ENCODE peak calls at places on chromosomes 13 and 19, in seven cellular contexts. One of them, this sample, is unnamed.

GRCh38 chr13:112119192-112120030 is 52.5 kb downstream of the SOX1 start:
- DNase-seq in H1: no peak
- DNase-seq in HCT116: no peak
- DNase-seq in GM12878: no peak
- DNase-seq in SK-N-SH: no peak
- DNase-seq in K562: no peak
- DNase-seq in HepG2: no peak
- DNase-seq in this sample: no peak

GRCh38 chr19:54211214-54211613 is 10.6 kb downstream of the RPS9 start:
- DNase-seq in H1: no peak
- DNase-seq in HCT116: no peak
- DNase-seq in GM12878: no peak
- DNase-seq in SK-N-SH: peak
- DNase-seq in K562: no peak
- DNase-seq in HepG2: no peak
- DNase-seq in this sample: no peak

GRCh38 chr19:5170329-5170745 is 170.3 kb downstream of the PTPRS start:
- DNase-seq in H1: no peak
- DNase-seq in HCT116: no peak
- DNase-seq in GM12878: no peak
- DNase-seq in SK-N-SH: peak
- DNase-seq in K562: peak
- DNase-seq in HepG2: no peak
- DNase-seq in this sample: no peak

GRCh38 chr19:4803736-4804695 is 12.5 kb downstream of the FEM1A start:
- DNase-seq in H1: peak
- DNase-seq in HCT116: peak
- DNase-seq in GM12878: no peak
- DNase-seq in SK-N-SH: peak
- DNase-seq in K562: peak
- DNase-seq in HepG2: peak
- DNase-seq in this sample: no peak

GRCh38 chr13:111639994-111640393 is 319.6 kb downstream of the TEX29 start:
- DNase-seq in H1: no peak
- DNase-seq in HCT116: no peak
- DNase-seq in GM12878: no peak
- DNase-seq in SK-N-SH: no peak
- DNase-seq in K562: no peak
- DNase-seq in HepG2: no peak
- DNase-seq in this sample: no peak

GRCh38 chr13:48583859-48584311 is 51.0 kb upstream of the RCBTB2 start:
- DNase-seq in H1: no peak
- DNase-seq in HCT116: no peak
- DNase-seq in GM12878: no peak
- DNase-seq in SK-N-SH: no peak
- DNase-seq in K562: no peak
- DNase-seq in HepG2: peak
- DNase-seq in this sample: no peak

GRCh38 chr13:101520672-101521071 is 68.2 kb downstream of the ITGBL1 start:
- DNase-seq in H1: no peak
- DNase-seq in HCT116: no peak
- DNase-seq in GM12878: no peak
- DNase-seq in SK-N-SH: no peak
- DNase-seq in K562: no peak
- DNase-seq in HepG2: no peak
- DNase-seq in this sample: no peak

GRCh38 chr13:40438999-40439797 is 227.2 kb downstream of the FOXO1 start:
- DNase-seq in H1: no peak
- DNase-seq in HCT116: no peak
- DNase-seq in GM12878: no peak
- DNase-seq in SK-N-SH: no peak
- DNase-seq in K562: no peak
- DNase-seq in HepG2: no peak
- DNase-seq in this sample: peak

GRCh38 chr19:35348909-35349611 is 1.4 kb downstream of the FFAR1 start:
- DNase-seq in H1: no peak
- DNase-seq in HCT116: no peak
- DNase-seq in GM12878: no peak
- DNase-seq in SK-N-SH: no peak
- DNase-seq in K562: no peak
- DNase-seq in HepG2: no peak
- DNase-seq in this sample: no peak

GRCh38 chr19:52270266-52270885 is 989 bp downstream of the ZNF766 start:
- DNase-seq in H1: no peak
- DNase-seq in HCT116: no peak
- DNase-seq in GM12878: no peak
- DNase-seq in SK-N-SH: peak
- DNase-seq in K562: peak
- DNase-seq in HepG2: no peak
- DNase-seq in this sample: no peak

GRCh38 chr19:31470952-31471351 is 121.7 kb upstream of the TSHZ3 start:
- DNase-seq in H1: no peak
- DNase-seq in HCT116: no peak
- DNase-seq in GM12878: no peak
- DNase-seq in SK-N-SH: no peak
- DNase-seq in K562: no peak
- DNase-seq in HepG2: no peak
- DNase-seq in this sample: no peak

GRCh38 chr13:110634558-110634957 is 19.2 kb downstream of the NAXD start:
- DNase-seq in H1: no peak
- DNase-seq in HCT116: peak
- DNase-seq in GM12878: no peak
- DNase-seq in SK-N-SH: no peak
- DNase-seq in K562: no peak
- DNase-seq in HepG2: no peak
- DNase-seq in this sample: no peak

GRCh38 chr13:25111557-25111956 is 15.6 kb downstream of the PABPC3 start:
- DNase-seq in H1: no peak
- DNase-seq in HCT116: no peak
- DNase-seq in GM12878: no peak
- DNase-seq in SK-N-SH: no peak
- DNase-seq in K562: no peak
- DNase-seq in HepG2: no peak
- DNase-seq in this sample: no peak

GRCh38 chr19:6087074-6087506 is 23.2 kb downstream of the RFX2 start:
- DNase-seq in H1: no peak
- DNase-seq in HCT116: no peak
- DNase-seq in GM12878: peak
- DNase-seq in SK-N-SH: peak
- DNase-seq in K562: peak
- DNase-seq in HepG2: peak
- DNase-seq in this sample: no peak

GRCh38 chr19:31258211-31259052 is 90.8 kb downstream of the TSHZ3 start:
- DNase-seq in H1: no peak
- DNase-seq in HCT116: no peak
- DNase-seq in GM12878: no peak
- DNase-seq in SK-N-SH: peak
- DNase-seq in K562: no peak
- DNase-seq in HepG2: no peak
- DNase-seq in this sample: no peak

GRCh38 chr19:40599331-40600085 is 1.7 kb upstream of the LTBP4 start:
- DNase-seq in H1: no peak
- DNase-seq in HCT116: no peak
- DNase-seq in GM12878: no peak
- DNase-seq in SK-N-SH: no peak
- DNase-seq in K562: no peak
- DNase-seq in HepG2: no peak
- DNase-seq in this sample: no peak

GRCh38 chr13:97226788-97227627 is 4.9 kb downstream of the MBNL2 start:
- DNase-seq in H1: no peak
- DNase-seq in HCT116: no peak
- DNase-seq in GM12878: no peak
- DNase-seq in SK-N-SH: no peak
- DNase-seq in K562: peak
- DNase-seq in HepG2: no peak
- DNase-seq in this sample: peak

GRCh38 chr13:30158774-30159445 is 148.4 kb downstream of the KATNAL1 start:
- DNase-seq in H1: no peak
- DNase-seq in HCT116: no peak
- DNase-seq in GM12878: no peak
- DNase-seq in SK-N-SH: no peak
- DNase-seq in K562: no peak
- DNase-seq in HepG2: no peak
- DNase-seq in this sample: peak

GRCh38 chr19:2048104-2048958 is 2.7 kb downstream of the MKNK2 start:
- DNase-seq in H1: no peak
- DNase-seq in HCT116: no peak
- DNase-seq in GM12878: no peak
- DNase-seq in SK-N-SH: no peak
- DNase-seq in K562: peak
- DNase-seq in HepG2: no peak
- DNase-seq in this sample: no peak

GRCh38 chr13:94858856-94859811 is 146.8 kb upstream of the SOX21 start:
- DNase-seq in H1: no peak
- DNase-seq in HCT116: no peak
- DNase-seq in GM12878: no peak
- DNase-seq in SK-N-SH: no peak
- DNase-seq in K562: no peak
- DNase-seq in HepG2: no peak
- DNase-seq in this sample: no peak

GRCh38 chr13:27791146-27791900 is 960 bp upstream of the GSX1 start:
- DNase-seq in H1: no peak
- DNase-seq in HCT116: no peak
- DNase-seq in GM12878: no peak
- DNase-seq in SK-N-SH: no peak
- DNase-seq in K562: no peak
- DNase-seq in HepG2: no peak
- DNase-seq in this sample: no peak

DNA sequence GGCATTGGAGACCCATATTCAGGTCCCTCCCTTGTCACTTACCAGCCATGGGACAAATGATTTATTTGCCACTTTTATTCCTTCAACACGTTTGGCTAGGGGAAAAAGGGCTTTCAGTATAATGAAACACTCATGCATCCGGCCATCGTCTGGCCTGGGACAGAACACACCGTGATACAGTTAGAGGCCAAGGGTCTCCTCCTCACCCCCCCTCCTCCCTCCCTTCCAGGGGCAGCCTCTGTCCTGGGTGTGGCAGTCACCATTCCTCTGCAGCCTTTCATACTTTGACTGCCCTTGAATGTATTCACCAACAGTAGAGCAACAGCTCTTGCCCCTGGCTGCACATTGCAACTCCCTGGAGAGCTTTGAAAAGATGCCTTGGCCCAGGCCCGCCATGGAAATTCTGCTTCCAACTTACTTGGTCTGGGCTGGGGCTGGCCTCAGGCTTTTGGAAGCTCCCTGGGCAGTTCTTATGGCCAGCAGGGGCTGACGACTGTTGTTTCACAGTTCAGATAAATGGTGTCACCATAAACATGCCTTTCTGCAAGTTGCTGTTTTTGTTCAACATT is 3.0 kb downstream of the PAK4 start:
- DNase-seq in H1: no peak
- DNase-seq in HCT116: no peak
- DNase-seq in GM12878: no peak
- DNase-seq in SK-N-SH: no peak
- DNase-seq in K562: peak
- DNase-seq in HepG2: no peak
- DNase-seq in this sample: no peak
- TF ChIP-seq JUND in H1: no peak
- TF ChIP-seq JUND in HCT116: no peak
- TF ChIP-seq JUND in GM12878: no peak
- TF ChIP-seq JUND in SK-N-SH: no peak
- TF ChIP-seq JUND in K562: no peak
- TF ChIP-seq JUND in HepG2: no peak
- TF ChIP-seq JUND in this sample: no peak

GRCh38 chr19:38135150-38135998 is 88.6 kb downstream of the DPF1 start:
- DNase-seq in H1: no peak
- DNase-seq in HCT116: no peak
- DNase-seq in GM12878: no peak
- DNase-seq in SK-N-SH: no peak
- DNase-seq in K562: no peak
- DNase-seq in HepG2: no peak
- DNase-seq in this sample: no peak
- TF ChIP-seq JUND in H1: no peak
- TF ChIP-seq JUND in HCT116: no peak
- TF ChIP-seq JUND in GM12878: no peak
- TF ChIP-seq JUND in SK-N-SH: no peak
- TF ChIP-seq JUND in K562: no peak
- TF ChIP-seq JUND in HepG2: no peak
- TF ChIP-seq JUND in this sample: no peak

GRCh38 chr19:10551698-10552301 is 8.1 kb downstream of the ATG4D start:
- DNase-seq in H1: no peak
- DNase-seq in HCT116: peak
- DNase-seq in GM12878: no peak
- DNase-seq in SK-N-SH: no peak
- DNase-seq in K562: no peak
- DNase-seq in HepG2: no peak
- DNase-seq in this sample: peak
- TF ChIP-seq JUND in H1: no peak
- TF ChIP-seq JUND in HCT116: no peak
- TF ChIP-seq JUND in GM12878: no peak
- TF ChIP-seq JUND in SK-N-SH: no peak
- TF ChIP-seq JUND in K562: no peak
- TF ChIP-seq JUND in HepG2: no peak
- TF ChIP-seq JUND in this sample: no peak

GRCh38 chr13:32650705-32651311 is 64.6 kb downstream of the PDS5B start:
- DNase-seq in H1: no peak
- DNase-seq in HCT116: peak
- DNase-seq in GM12878: peak
- DNase-seq in SK-N-SH: peak
- DNase-seq in K562: peak
- DNase-seq in HepG2: peak
- DNase-seq in this sample: no peak
- TF ChIP-seq JUND in H1: no peak
- TF ChIP-seq JUND in HCT116: no peak
- TF ChIP-seq JUND in GM12878: no peak
- TF ChIP-seq JUND in SK-N-SH: no peak
- TF ChIP-seq JUND in K562: no peak
- TF ChIP-seq JUND in HepG2: no peak
- TF ChIP-seq JUND in this sample: no peak